ENCODE peak calls at places on chromosomes 6 and 20, in seven cellular contexts. One of them, this sample, is unnamed.
A peak's percentile ranks its signal among the peaks of the same experiment; 100 is the strongest.

GRCh38 chr6:15642276-15642675 is 20.6 kb downstream of the DTNBP1 start:
- DNase-seq in RKO: peak; percentile 10
- DNase-seq in cerebellar cortex: no peak
- DNase-seq in caudate nucleus: no peak
- DNase-seq in LoVo: no peak
- DNase-seq in fibroblast of the conjunctiva: no peak
- DNase-seq in activated naive CD4-positive, alpha-beta T cell: no peak
- DNase-seq in this sample: no peak

GRCh38 chr6:157789861-157790260 is 33.2 kb upstream of the SNX9 start:
- DNase-seq in caudate nucleus: no peak
- DNase-seq in cerebellar cortex: peak; percentile 11
- DNase-seq in LoVo: no peak
- DNase-seq in activated naive CD4-positive, alpha-beta T cell: no peak
- DNase-seq in fibroblast of the conjunctiva: no peak
- DNase-seq in RKO: no peak
- DNase-seq in this sample: no peak

GRCh38 chr6:6863957-6864639 is 243.7 kb upstream of the RREB1 start:
- DNase-seq in LoVo: no peak
- DNase-seq in fibroblast of the conjunctiva: no peak
- DNase-seq in cerebellar cortex: no peak
- DNase-seq in RKO: no peak
- DNase-seq in caudate nucleus: no peak
- DNase-seq in activated naive CD4-positive, alpha-beta T cell: no peak
- DNase-seq in this sample: no peak

GRCh38 chr6:158153576-158153975 is 14.5 kb downstream of the SERAC1 start:
- DNase-seq in cerebellar cortex: no peak
- DNase-seq in LoVo: no peak
- DNase-seq in RKO: no peak
- DNase-seq in fibroblast of the conjunctiva: no peak
- DNase-seq in caudate nucleus: no peak
- DNase-seq in activated naive CD4-positive, alpha-beta T cell: no peak
- DNase-seq in this sample: no peak

GRCh38 chr6:64145658-64146057 is 510.1 kb downstream of the PHF3 start:
- DNase-seq in LoVo: no peak
- DNase-seq in RKO: no peak
- DNase-seq in caudate nucleus: no peak
- DNase-seq in cerebellar cortex: no peak
- DNase-seq in activated naive CD4-positive, alpha-beta T cell: no peak
- DNase-seq in fibroblast of the conjunctiva: no peak
- DNase-seq in this sample: no peak

GRCh38 chr20:58711266-58712051 is 18.9 kb downstream of the NPEPL1 start:
- DNase-seq in cerebellar cortex: no peak
- DNase-seq in RKO: no peak
- DNase-seq in fibroblast of the conjunctiva: no peak
- DNase-seq in activated naive CD4-positive, alpha-beta T cell: no peak
- DNase-seq in caudate nucleus: no peak
- DNase-seq in LoVo: no peak
- DNase-seq in this sample: no peak

GRCh38 chr6:161135695-161136591 is 137.9 kb downstream of the AGPAT4 start:
- DNase-seq in caudate nucleus: no peak
- DNase-seq in LoVo: no peak
- DNase-seq in RKO: peak; percentile 1
- DNase-seq in fibroblast of the conjunctiva: no peak
- DNase-seq in activated naive CD4-positive, alpha-beta T cell: no peak
- DNase-seq in cerebellar cortex: no peak
- DNase-seq in this sample: no peak

GRCh38 chr6:39199976-39200375 is 29.3 kb downstream of the KCNK5 start:
- DNase-seq in RKO: no peak
- DNase-seq in fibroblast of the conjunctiva: no peak
- DNase-seq in LoVo: no peak
- DNase-seq in cerebellar cortex: no peak
- DNase-seq in activated naive CD4-positive, alpha-beta T cell: no peak
- DNase-seq in caudate nucleus: no peak
- DNase-seq in this sample: no peak

GRCh38 chr20:57633945-57634491 is 13.8 kb upstream of the ZBP1 start:
- DNase-seq in activated naive CD4-positive, alpha-beta T cell: no peak
- DNase-seq in caudate nucleus: no peak
- DNase-seq in fibroblast of the conjunctiva: no peak
- DNase-seq in LoVo: no peak
- DNase-seq in cerebellar cortex: no peak
- DNase-seq in RKO: no peak
- DNase-seq in this sample: no peak

GRCh38 chr20:59604770-59605665 is 678 bp downstream of the PHACTR3 start:
- DNase-seq in activated naive CD4-positive, alpha-beta T cell: no peak
- DNase-seq in cerebellar cortex: no peak
- DNase-seq in RKO: no peak
- DNase-seq in fibroblast of the conjunctiva: no peak
- DNase-seq in caudate nucleus: no peak
- DNase-seq in LoVo: no peak
- DNase-seq in this sample: no peak

GRCh38 chr6:110341671-110342304 is 16.4 kb downstream of the METTL24 start:
- DNase-seq in RKO: peak; percentile 37
- DNase-seq in caudate nucleus: no peak
- DNase-seq in activated naive CD4-positive, alpha-beta T cell: no peak
- DNase-seq in LoVo: no peak
- DNase-seq in fibroblast of the conjunctiva: no peak
- DNase-seq in cerebellar cortex: peak; percentile 87
- DNase-seq in this sample: no peak

GRCh38 chr6:114084327-114084890 is 113.5 kb upstream of the HDAC2 start:
- DNase-seq in activated naive CD4-positive, alpha-beta T cell: no peak
- DNase-seq in RKO: no peak
- DNase-seq in fibroblast of the conjunctiva: no peak
- DNase-seq in caudate nucleus: no peak
- DNase-seq in LoVo: no peak
- DNase-seq in cerebellar cortex: no peak
- DNase-seq in this sample: no peak